ENCODE peak calls at places on chromosomes 16 and 17, in nine cellular contexts. V is dorsolateral prefrontal cortex, K is heart left ventricle, H is right atrium auricular region, T is mucosa of descending colon, A is nephron progenitor cell, F is stomach, W is ascending aorta, O is bronchial epithelial cell. B is an unnamed sample.

GRCh38 chr16:84786605-84787302 is 33.0 kb upstream of the CRISPLD2 start:
- DNase-seq in V (no peak), K (no peak), H (no peak), T (no peak), A (no peak), F (peak; percentile 41), W (no peak), O (no peak), B (no peak)

GRCh38 chr17:18004901-18005305 is 32.2 kb downstream of the DRC3 start:
- DNase-seq in V (no peak), K (no peak), H (no peak), T (no peak), A (peak; percentile 21), F (no peak), W (no peak), O (no peak), B (no peak)

GRCh38 chr16:63289834-63290460 is 1253.7 kb upstream of the CDH8 start:
- DNase-seq in V (peak; percentile 73), K (peak; percentile 44), H (no peak), T (no peak), A (peak; percentile 65), F (peak; percentile 46), W (no peak), O (peak; percentile 1), B (no peak)

GRCh38 chr17:14803781-14804180 is 461.3 kb downstream of the PMP22 start:
- DNase-seq in V (peak; percentile 25), K (no peak), H (no peak), T (no peak), A (no peak), F (no peak), W (no peak), O (no peak), B (no peak)

GRCh38 chr16:64362193-64362592 is 759.7 kb downstream of the CDH11 start:
- DNase-seq in V (no peak), K (no peak), H (no peak), T (no peak), A (no peak), F (no peak), W (no peak), O (peak; percentile 64), B (no peak)

GRCh38 chr17:1711804-1712203 is 1.6 kb upstream of the TLCD2 start:
- DNase-seq in V (no peak), K (no peak), H (no peak), T (no peak), A (no peak), F (no peak), W (no peak), O (no peak), B (no peak)

GRCh38 chr17:8951210-8951609 is 14.3 kb downstream of the PIK3R5 start:
- DNase-seq in V (no peak), K (no peak), H (no peak), T (no peak), A (no peak), F (no peak), W (no peak), O (no peak), B (no peak)

GRCh38 chr16:58393138-58393504 is 850 bp downstream of the GINS3 start:
- DNase-seq in V (no peak), K (no peak), H (no peak), T (no peak), A (no peak), F (no peak), W (no peak), O (peak; percentile 12), B (peak; percentile 10)

GRCh38 chr17:40333781-40334453 is 24.9 kb downstream of the RARA start:
- DNase-seq in V (no peak), K (no peak), H (no peak), T (no peak), A (no peak), F (no peak), W (no peak), O (no peak), B (no peak)

GRCh38 chr16:2299121-2299914 is 31.4 kb upstream of the RNPS1 start:
- DNase-seq in V (no peak), K (no peak), H (no peak), T (no peak), A (no peak), F (no peak), W (no peak), O (no peak), B (no peak)

GRCh38 chr16:9534759-9535158 is 443.3 kb downstream of the HAPSTR1 start:
- DNase-seq in V (no peak), K (peak; percentile 42), H (no peak), T (no peak), A (no peak), F (no peak), W (no peak), O (no peak), B (no peak)

GRCh38 chr17:50107790-50108414 is 12.8 kb downstream of the PDK2 start:
- DNase-seq in V (no peak), K (no peak), H (no peak), T (no peak), A (no peak), F (no peak), W (no peak), O (peak; percentile 95), B (no peak)

GRCh38 chr16:89722392-89723278 is 1.3 kb downstream of the ZNF276 start:
- DNase-seq in V (peak; percentile 59), K (peak; percentile 90), H (peak; percentile 77), T (peak; percentile 97), A (no peak), F (peak; percentile 83), W (peak; percentile 43), O (peak; percentile 73), B (no peak)

GRCh38 chr17:43722269-43722619 is 36.3 kb downstream of the SOST start:
- DNase-seq in V (no peak), K (no peak), H (no peak), T (no peak), A (no peak), F (no peak), W (no peak), O (no peak), B (no peak)

GRCh38 chr17:67602974-67603373 is 114.8 kb upstream of the NOL11 start:
- DNase-seq in V (peak; percentile 38), K (no peak), H (no peak), T (no peak), A (no peak), F (peak; percentile 53), W (no peak), O (peak; percentile 28), B (no peak)

GRCh38 chr16:15765880-15766279 is 90.9 kb downstream of the MYH11 start:
- DNase-seq in V (peak; percentile 34), K (no peak), H (no peak), T (no peak), A (peak; percentile 53), F (no peak), W (no peak), O (peak; percentile 33), B (no peak)
- TF ChIP-seq CTCF in V (peak; percentile 67), K (peak; percentile 70), H (peak; percentile 80), T (peak; percentile 33), A (peak; percentile 67), F (no peak), W (peak; percentile 42), O (peak; percentile 72), B (peak; percentile 83)

GRCh38 chr16:66444049-66444481 is 17.0 kb downstream of the BEAN1 start:
- DNase-seq in V (no peak), K (no peak), H (no peak), T (no peak), A (no peak), F (no peak), W (no peak), O (no peak), B (no peak)
- TF ChIP-seq CTCF in V (no peak), K (no peak), H (peak; percentile 19), T (no peak), A (no peak), F (no peak), W (no peak), O (no peak), B (peak; percentile 14)

DNA sequence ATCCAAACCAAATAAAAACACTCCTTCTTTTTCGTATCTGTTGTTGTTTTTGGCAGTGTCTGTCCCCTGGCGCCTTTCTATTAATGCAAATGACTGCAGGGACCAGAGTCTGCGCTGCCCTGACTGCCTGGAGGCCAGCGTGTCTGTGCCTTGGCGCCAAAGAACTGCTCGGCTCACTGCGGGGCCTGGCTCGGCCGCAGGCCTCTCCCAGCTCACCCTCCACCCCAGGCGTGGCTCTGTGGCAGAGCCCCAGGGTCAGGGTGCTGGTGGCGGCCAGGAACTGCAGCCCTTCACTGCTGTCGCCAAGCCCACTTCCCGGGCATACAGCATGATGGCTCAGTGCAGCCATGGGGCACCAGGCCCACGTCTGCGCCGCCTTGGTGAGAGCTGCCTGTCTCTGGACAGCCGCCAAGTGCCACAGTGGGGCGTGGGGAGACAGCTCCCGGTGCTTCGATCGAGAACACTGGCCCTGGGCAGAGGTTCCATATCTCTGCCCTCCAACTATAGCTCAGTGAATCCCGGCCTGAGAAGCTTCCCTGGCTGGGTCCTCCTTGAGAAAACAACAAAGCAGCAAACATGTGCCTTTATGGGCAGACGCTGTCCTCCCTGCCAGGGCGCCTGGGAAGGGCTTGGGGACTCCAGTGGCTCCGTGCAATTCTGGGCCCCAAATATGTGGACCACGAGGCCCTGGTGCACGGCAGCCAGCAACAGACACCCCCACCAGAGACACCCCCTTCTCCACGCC is 11.1 kb downstream of the CANT1 start:
- DNase-seq in V (no peak), K (peak; percentile 86), H (no peak), T (peak; percentile 89), A (no peak), F (peak; percentile 75), W (no peak), O (no peak), B (no peak)
- TF ChIP-seq CTCF in V (no peak), K (no peak), H (peak; percentile 21), T (no peak), A (no peak), F (no peak), W (peak; percentile 20), O (no peak), B (no peak)

GRCh38 chr17:16044484-16044883 is 44.9 kb downstream of the TTC19 start:
- DNase-seq in V (no peak), K (no peak), H (no peak), T (no peak), A (no peak), F (no peak), W (no peak), O (no peak), B (no peak)

GRCh38 chr17:16036261-16036660 is 36.6 kb downstream of the TTC19 start:
- DNase-seq in V (no peak), K (no peak), H (no peak), T (no peak), A (no peak), F (no peak), W (no peak), O (no peak), B (no peak)

GRCh38 chr17:16037636-16038035 is 38.0 kb downstream of the TTC19 start:
- DNase-seq in V (no peak), K (no peak), H (no peak), T (no peak), A (no peak), F (no peak), W (no peak), O (peak; percentile 14), B (no peak)

DNA sequence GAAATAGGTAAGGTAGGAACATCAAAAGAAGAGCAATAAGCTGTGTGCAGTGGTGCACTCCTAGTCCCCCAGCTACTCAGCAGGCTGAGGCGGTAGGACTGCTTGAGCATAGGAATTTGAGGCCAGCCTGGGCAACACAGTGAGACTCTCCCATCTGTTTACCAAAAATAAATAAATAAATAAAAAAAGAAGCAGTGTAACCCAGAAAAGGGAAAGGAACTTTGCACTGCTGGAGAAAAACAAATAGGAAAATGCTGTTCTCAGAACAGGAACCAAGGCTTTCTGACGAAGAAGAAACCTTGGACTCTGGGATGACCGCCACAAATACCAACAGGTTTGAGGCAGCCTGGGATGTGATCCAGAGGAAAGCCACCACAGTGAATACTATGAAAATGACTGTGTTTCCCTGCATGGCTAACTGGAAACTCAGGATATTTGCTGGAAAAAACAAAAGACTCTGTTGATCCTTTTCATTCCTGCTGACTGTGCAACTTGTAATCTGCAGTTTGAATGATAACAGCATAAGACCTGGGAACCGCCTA is 41.2 kb downstream of the TTC19 start:
- DNase-seq in V (no peak), K (no peak), H (no peak), T (no peak), A (no peak), F (peak; percentile 56), W (no peak), O (no peak), B (peak; percentile 23)
- TF ChIP-seq CTCF in V (no peak), K (no peak), H (no peak), T (no peak), A (no peak), F (no peak), W (no peak), O (no peak), B (no peak)

B was measured in retinal pigment epithelial cell.